ENCODE peak calls at places on chromosome 3, in five cellular contexts. One of them, this sample, is unnamed.

GRCh38 chr3:16053794-16054193 is 120.7 kb upstream of the GALNT15 start:
- DNase-seq in cardiac muscle cell: no peak
- DNase-seq in AG09309: no peak
- DNase-seq in PC-3: no peak
- DNase-seq in HL-60: no peak
- DNase-seq in this sample: no peak

GRCh38 chr3:5195605-5196004 is 8.1 kb downstream of the EDEM1 start:
- DNase-seq in cardiac muscle cell: no peak
- DNase-seq in AG09309: no peak
- DNase-seq in PC-3: peak
- DNase-seq in HL-60: no peak
- DNase-seq in this sample: peak

GRCh38 chr3:29427266-29428103 is 146.6 kb downstream of the RBMS3 start:
- DNase-seq in cardiac muscle cell: no peak
- DNase-seq in AG09309: peak
- DNase-seq in PC-3: no peak
- DNase-seq in HL-60: no peak
- DNase-seq in this sample: no peak

GRCh38 chr3:140187028-140187427 is 252.0 kb downstream of the CLSTN2 start:
- DNase-seq in cardiac muscle cell: no peak
- DNase-seq in AG09309: no peak
- DNase-seq in PC-3: no peak
- DNase-seq in HL-60: no peak
- DNase-seq in this sample: no peak

GRCh38 chr3:123782488-123782887 is 101.6 kb downstream of the MYLK start:
- DNase-seq in cardiac muscle cell: no peak
- DNase-seq in AG09309: no peak
- DNase-seq in PC-3: no peak
- DNase-seq in HL-60: no peak
- DNase-seq in this sample: no peak

GRCh38 chr3:12301031-12301430 is 12.2 kb downstream of the PPARG start:
- DNase-seq in cardiac muscle cell: no peak
- DNase-seq in AG09309: no peak
- DNase-seq in PC-3: no peak
- DNase-seq in HL-60: no peak
- DNase-seq in this sample: no peak

GRCh38 chr3:55790596-55791350 is 303.7 kb upstream of the WNT5A start:
- DNase-seq in cardiac muscle cell: no peak
- DNase-seq in AG09309: no peak
- DNase-seq in PC-3: peak
- DNase-seq in HL-60: peak
- DNase-seq in this sample: no peak

GRCh38 chr3:152196782-152197181 is 71.9 kb upstream of the MBNL1 start:
- DNase-seq in cardiac muscle cell: no peak
- DNase-seq in AG09309: no peak
- DNase-seq in PC-3: no peak
- DNase-seq in HL-60: no peak
- DNase-seq in this sample: no peak

GRCh38 chr3:18445421-18446066 is 20.4 kb upstream of the SATB1 start:
- DNase-seq in cardiac muscle cell: no peak
- DNase-seq in AG09309: no peak
- DNase-seq in PC-3: no peak
- DNase-seq in HL-60: no peak
- DNase-seq in this sample: no peak

GRCh38 chr3:52563984-52564383 is 27.6 kb downstream of the UQCC5 start:
- DNase-seq in cardiac muscle cell: no peak
- DNase-seq in AG09309: no peak
- DNase-seq in PC-3: no peak
- DNase-seq in HL-60: no peak
- DNase-seq in this sample: no peak

GRCh38 chr3:188183452-188183851 is 29.5 kb downstream of the LPP start:
- DNase-seq in cardiac muscle cell: no peak
- DNase-seq in AG09309: no peak
- DNase-seq in PC-3: no peak
- DNase-seq in HL-60: no peak
- DNase-seq in this sample: no peak

GRCh38 chr3:107217161-107217560 is 160.1 kb upstream of the CCDC54 start:
- DNase-seq in cardiac muscle cell: no peak
- DNase-seq in AG09309: peak
- DNase-seq in PC-3: peak
- DNase-seq in HL-60: no peak
- DNase-seq in this sample: no peak

GRCh38 chr3:43956945-43957344 is 266.2 kb downstream of the ABHD5 start:
- DNase-seq in cardiac muscle cell: no peak
- DNase-seq in AG09309: no peak
- DNase-seq in PC-3: no peak
- DNase-seq in HL-60: no peak
- DNase-seq in this sample: no peak

GRCh38 chr3:73499787-73500186 is 125.0 kb downstream of the PDZRN3 start:
- DNase-seq in cardiac muscle cell: no peak
- DNase-seq in AG09309: no peak
- DNase-seq in PC-3: no peak
- DNase-seq in HL-60: no peak
- DNase-seq in this sample: no peak

GRCh38 chr3:152272771-152273242 is 4.1 kb downstream of the MBNL1 start:
- DNase-seq in cardiac muscle cell: no peak
- DNase-seq in AG09309: peak
- DNase-seq in PC-3: peak
- DNase-seq in HL-60: no peak
- DNase-seq in this sample: no peak

GRCh38 chr3:124557433-124558232 is 172.6 kb upstream of the UMPS start:
- DNase-seq in cardiac muscle cell: no peak
- DNase-seq in AG09309: no peak
- DNase-seq in PC-3: peak
- DNase-seq in HL-60: no peak
- DNase-seq in this sample: no peak

GRCh38 chr3:36734742-36735141 is 29.6 kb downstream of the DCLK3 start:
- DNase-seq in cardiac muscle cell: no peak
- DNase-seq in AG09309: no peak
- DNase-seq in PC-3: no peak
- DNase-seq in HL-60: no peak
- DNase-seq in this sample: no peak

GRCh38 chr3:32743934-32744333 is 58.9 kb downstream of the CNOT10 start:
- DNase-seq in cardiac muscle cell: no peak
- DNase-seq in AG09309: peak
- DNase-seq in PC-3: no peak
- DNase-seq in HL-60: peak
- DNase-seq in this sample: no peak

GRCh38 chr3:193452338-193452737 is 73.8 kb upstream of the ATP13A5 start:
- DNase-seq in cardiac muscle cell: peak
- DNase-seq in AG09309: no peak
- DNase-seq in PC-3: peak
- DNase-seq in HL-60: no peak
- DNase-seq in this sample: no peak

GRCh38 chr3:65582012-65582717 is 456.6 kb downstream of the MAGI1 start:
- DNase-seq in cardiac muscle cell: no peak
- DNase-seq in AG09309: no peak
- DNase-seq in PC-3: peak
- DNase-seq in HL-60: no peak
- DNase-seq in this sample: no peak

GRCh38 chr3:46659285-46659684 is 34.2 kb downstream of the ALS2CL start:
- DNase-seq in cardiac muscle cell: no peak
- DNase-seq in AG09309: no peak
- DNase-seq in PC-3: peak
- DNase-seq in HL-60: no peak
- DNase-seq in this sample: no peak

GRCh38 chr3:72844436-72844999 is 3.7 kb downstream of the SHQ1 start:
- DNase-seq in cardiac muscle cell: no peak
- DNase-seq in AG09309: no peak
- DNase-seq in PC-3: no peak
- DNase-seq in HL-60: no peak
- DNase-seq in this sample: no peak

GRCh38 chr3:190701096-190701532 is 161.4 kb downstream of the GMNC start:
- DNase-seq in cardiac muscle cell: peak
- DNase-seq in AG09309: no peak
- DNase-seq in PC-3: peak
- DNase-seq in HL-60: peak
- DNase-seq in this sample: no peak

GRCh38 chr3:47685037-47685436 is 96.7 kb downstream of the SMARCC1 start:
- DNase-seq in cardiac muscle cell: no peak
- DNase-seq in AG09309: no peak
- DNase-seq in PC-3: peak
- DNase-seq in HL-60: no peak
- DNase-seq in this sample: no peak

GRCh38 chr3:189143321-189143720 is 28.4 kb upstream of the TPRG1 start:
- DNase-seq in cardiac muscle cell: no peak
- DNase-seq in AG09309: no peak
- DNase-seq in PC-3: peak
- DNase-seq in HL-60: no peak
- DNase-seq in this sample: no peak

GRCh38 chr3:125059488-125060245 is 3.9 kb upstream of the HEG1 start:
- DNase-seq in cardiac muscle cell: no peak
- DNase-seq in AG09309: no peak
- DNase-seq in PC-3: peak
- DNase-seq in HL-60: no peak
- DNase-seq in this sample: no peak

GRCh38 chr3:111895079-111895478 is 36.0 kb downstream of the PHLDB2 start:
- DNase-seq in cardiac muscle cell: peak
- DNase-seq in AG09309: no peak
- DNase-seq in PC-3: peak
- DNase-seq in HL-60: no peak
- DNase-seq in this sample: no peak

GRCh38 chr3:173371848-173372487 is 25.6 kb upstream of the NLGN1 start:
- DNase-seq in cardiac muscle cell: peak
- DNase-seq in AG09309: no peak
- DNase-seq in PC-3: peak
- DNase-seq in HL-60: no peak
- DNase-seq in this sample: no peak

GRCh38 chr3:64196236-64196929 is 28.9 kb downstream of the PRICKLE2 start:
- DNase-seq in cardiac muscle cell: no peak
- DNase-seq in AG09309: no peak
- DNase-seq in PC-3: no peak
- DNase-seq in HL-60: no peak
- DNase-seq in this sample: no peak

GRCh38 chr3:104514776-104515175 is 851.9 kb upstream of the ALCAM start:
- DNase-seq in cardiac muscle cell: no peak
- DNase-seq in AG09309: no peak
- DNase-seq in PC-3: no peak
- DNase-seq in HL-60: no peak
- DNase-seq in this sample: no peak

GRCh38 chr3:102087236-102087635 is 237.9 kb downstream of the NFKBIZ start:
- DNase-seq in cardiac muscle cell: peak
- DNase-seq in AG09309: no peak
- DNase-seq in PC-3: no peak
- DNase-seq in HL-60: no peak
- DNase-seq in this sample: no peak
- TF ChIP-seq CTCF in cardiac muscle cell: no peak
- TF ChIP-seq CTCF in AG09309: no peak
- TF ChIP-seq CTCF in PC-3: no peak
- TF ChIP-seq CTCF in HL-60: no peak
- TF ChIP-seq CTCF in this sample: no peak

DNA sequence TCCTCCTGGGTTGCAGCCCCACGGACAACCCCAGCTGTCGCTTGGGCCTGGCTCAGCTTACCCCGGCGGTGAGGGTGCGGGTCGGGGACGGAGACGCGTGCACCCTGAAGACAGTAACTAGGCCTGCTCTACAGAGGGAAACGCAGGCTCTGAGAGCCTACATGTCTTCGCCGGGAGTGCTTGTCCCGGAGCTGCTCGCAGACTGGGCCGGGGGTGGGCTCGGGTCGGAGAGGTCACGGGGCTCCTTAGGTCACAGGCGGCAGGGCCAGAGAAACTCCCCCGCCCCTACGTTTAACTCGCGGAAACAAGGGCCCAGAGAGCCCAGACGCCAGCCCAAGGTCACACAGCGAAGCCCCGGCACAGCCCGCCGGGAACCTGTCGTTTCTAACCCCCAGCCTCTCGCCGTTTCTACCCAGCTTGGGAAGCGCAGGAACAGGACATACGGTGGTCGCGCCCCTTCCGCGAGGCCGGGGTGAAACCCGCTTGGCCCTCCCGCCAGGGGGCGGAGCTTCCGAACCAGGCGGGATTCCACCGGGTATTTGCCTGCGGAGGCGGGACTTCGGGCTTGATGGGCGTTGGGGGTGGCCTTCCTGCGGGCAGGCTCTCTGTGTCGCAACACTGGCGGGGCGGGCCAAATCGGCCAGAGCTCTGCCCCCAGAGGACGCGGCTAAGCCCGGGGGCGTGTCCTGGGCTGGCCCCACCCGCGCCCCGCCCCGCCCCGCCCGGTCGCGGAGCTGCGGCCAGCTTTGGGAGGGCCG is at the start of gene HDAC11:
- DNase-seq in cardiac muscle cell: peak
- DNase-seq in AG09309: peak
- DNase-seq in PC-3: peak
- DNase-seq in HL-60: peak
- DNase-seq in this sample: peak
- TF ChIP-seq CTCF in cardiac muscle cell: no peak
- TF ChIP-seq CTCF in AG09309: peak
- TF ChIP-seq CTCF in PC-3: no peak
- TF ChIP-seq CTCF in HL-60: no peak
- TF ChIP-seq CTCF in this sample: peak

DNA sequence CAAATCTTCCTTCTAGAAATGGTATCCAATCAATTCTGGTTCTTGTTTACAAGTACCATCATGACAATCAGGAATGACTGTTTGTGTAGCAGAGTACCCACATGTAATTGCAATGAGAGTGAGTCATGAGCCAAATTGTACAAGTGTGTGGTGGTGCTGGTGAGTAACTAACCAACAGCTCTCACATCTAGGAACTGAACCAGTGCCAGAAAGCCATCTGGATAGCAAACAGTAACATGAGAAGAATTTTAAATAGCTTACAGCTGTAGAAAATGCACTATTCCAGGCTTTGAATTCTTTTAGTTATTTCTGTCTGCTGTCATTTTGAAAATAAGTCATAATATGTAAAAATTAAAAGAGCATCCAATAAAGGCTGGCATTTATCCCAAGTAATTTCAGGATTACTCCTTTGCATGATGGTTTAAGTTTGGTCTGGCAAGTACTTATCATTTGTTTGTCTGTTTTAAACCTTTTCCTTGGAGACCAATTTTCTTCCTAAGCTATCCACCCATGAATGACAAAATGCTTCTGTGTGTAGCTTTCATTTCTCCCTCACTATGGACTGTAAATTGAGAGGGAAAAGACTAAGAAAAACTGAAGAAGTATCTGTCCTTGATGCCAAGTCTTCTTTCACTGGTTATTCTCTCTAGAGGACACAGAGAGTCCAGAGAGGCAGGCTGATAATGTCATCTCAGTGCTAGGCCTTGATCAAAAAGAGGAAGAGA is 60.0 kb downstream of the PIK3CB start:
- DNase-seq in cardiac muscle cell: peak
- DNase-seq in AG09309: peak
- DNase-seq in PC-3: peak
- DNase-seq in HL-60: peak
- DNase-seq in this sample: peak
- TF ChIP-seq CTCF in cardiac muscle cell: no peak
- TF ChIP-seq CTCF in AG09309: no peak
- TF ChIP-seq CTCF in PC-3: no peak
- TF ChIP-seq CTCF in HL-60: no peak
- TF ChIP-seq CTCF in this sample: no peak

DNA sequence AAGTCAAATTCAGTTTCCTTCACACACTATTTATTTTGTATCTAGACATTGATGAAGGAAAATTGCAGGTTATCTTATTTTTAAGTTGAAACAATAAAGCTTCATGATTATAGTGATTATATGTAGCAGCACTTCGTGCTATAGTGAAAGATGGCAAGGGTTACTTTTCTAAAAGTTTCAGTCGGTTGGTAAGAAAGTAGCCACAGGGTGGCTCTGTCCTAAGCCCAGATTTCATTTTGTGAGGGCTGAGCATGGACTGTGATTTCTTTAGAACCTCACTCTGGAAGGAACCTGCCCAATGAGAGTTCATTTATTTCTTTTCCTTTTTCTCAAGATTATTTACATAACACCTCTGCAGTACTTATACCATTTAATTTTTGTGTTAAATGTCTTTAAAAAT is 66.5 kb downstream of the NME9 start:
- DNase-seq in cardiac muscle cell: peak
- DNase-seq in AG09309: no peak
- DNase-seq in PC-3: no peak
- DNase-seq in HL-60: no peak
- DNase-seq in this sample: no peak
- TF ChIP-seq CTCF in cardiac muscle cell: no peak
- TF ChIP-seq CTCF in AG09309: peak
- TF ChIP-seq CTCF in PC-3: peak
- TF ChIP-seq CTCF in HL-60: no peak
- TF ChIP-seq CTCF in this sample: no peak